ENCODE peak calls at places on chromosome 15, in ten cellular contexts. O is tibial artery; D is PC-3; K is heart right ventricle; V is cardiac muscle cell; P is left lung; Y is thyroid gland; U is neural progenitor cell; Q is kidney; B is CD8-positive, alpha-beta memory T cell. A is an unnamed sample.

GRCh38 chr15:33311312-33311971 is 675 bp downstream of the RYR3 start:
- DNase-seq in O (no peak), D (no peak), K (no peak), V (peak; percentile 11), P (no peak), Y (no peak), U (peak; percentile 67), Q (peak; percentile 73), B (no peak), A (peak; percentile 9)

GRCh38 chr15:66323312-66323928 is 30.1 kb downstream of the DIS3L start:
- DNase-seq in O (no peak), D (no peak), K (no peak), V (peak; percentile 31), P (no peak), Y (no peak), U (peak; percentile 21), Q (no peak), B (no peak), A (no peak)

GRCh38 chr15:59177445-59177728 is 29.3 kb upstream of the LDHAL6B start:
- DNase-seq in O (peak; percentile 26), D (no peak), K (no peak), V (no peak), P (no peak), Y (no peak), U (no peak), Q (no peak), B (no peak), A (no peak)

GRCh38 chr15:34799149-34799824 is 3.9 kb upstream of the ACTC1 start:
- DNase-seq in O (peak; percentile 54), D (no peak), K (peak; percentile 83), V (peak; percentile 68), P (no peak), Y (peak; percentile 79), U (peak; percentile 56), Q (peak; percentile 78), B (no peak), A (no peak)

GRCh38 chr15:72856549-72857040 is 73.0 kb upstream of the ADPGK start:
- DNase-seq in O (no peak), D (no peak), K (no peak), V (no peak), P (no peak), Y (no peak), U (no peak), Q (no peak), B (no peak), A (no peak)

GRCh38 chr15:99305761-99306505 is 54.7 kb downstream of the LRRC28 start:
- DNase-seq in O (peak; percentile 72), D (peak; percentile 65), K (peak; percentile 50), V (peak; percentile 73), P (no peak), Y (peak; percentile 98), U (peak; percentile 58), Q (peak; percentile 79), B (no peak), A (peak; percentile 87)

GRCh38 chr15:67241132-67241855 is 13.2 kb downstream of the AAGAB start:
- DNase-seq in O (no peak), D (no peak), K (no peak), V (no peak), P (no peak), Y (no peak), U (peak; percentile 13), Q (no peak), B (peak; percentile 6), A (no peak)

GRCh38 chr15:47027322-47027946 is 689.9 kb upstream of the SEMA6D start:
- DNase-seq in O (no peak), D (no peak), K (no peak), V (no peak), P (no peak), Y (no peak), U (peak; percentile 48), Q (no peak), B (no peak), A (no peak)

GRCh38 chr15:43912991-43913927 is 86.5 kb downstream of the WDR76 start:
- DNase-seq in O (peak; percentile 55), D (peak; percentile 96), K (no peak), V (no peak), P (no peak), Y (no peak), U (no peak), Q (no peak), B (no peak), A (peak; percentile 98)

GRCh38 chr15:50996641-50997040 is 88.2 kb downstream of the AP4E1 start:
- DNase-seq in O (no peak), D (peak; percentile 52), K (no peak), V (no peak), P (no peak), Y (no peak), U (no peak), Q (no peak), B (no peak), A (peak; percentile 72)

GRCh38 chr15:71221417-71221816 is 106.1 kb downstream of the THSD4 start:
- DNase-seq in O (no peak), D (no peak), K (no peak), V (no peak), P (no peak), Y (no peak), U (no peak), Q (no peak), B (no peak), A (no peak)

GRCh38 chr15:54808321-54808720 is 388.4 kb downstream of the RSL24D1 start:
- DNase-seq in O (no peak), D (no peak), K (no peak), V (no peak), P (no peak), Y (no peak), U (no peak), Q (no peak), B (no peak), A (no peak)
- H3K4me3 ChIP-seq in O (no peak overlapping the region), D (no peak overlapping the region), K (no peak overlapping the region), V (no peak overlapping the region), P (no peak overlapping the region), Y (no peak overlapping the region), U (no peak overlapping the region), Q (no peak overlapping the region), B (no peak overlapping the region), A (no peak overlapping the region)

GRCh38 chr15:85623648-85624047 is 171.1 kb downstream of the KLHL25 start:
- DNase-seq in O (no peak), D (peak; percentile 10), K (no peak), V (no peak), P (no peak), Y (no peak), U (no peak), Q (no peak), B (no peak), A (no peak)
- H3K4me3 ChIP-seq in O (peak overlapping the region; percentile 59), D (no peak overlapping the region), K (peak overlapping the region; percentile 63), V (no peak overlapping the region), P (no peak overlapping the region), Y (no peak overlapping the region), U (no peak overlapping the region), Q (no peak overlapping the region), B (no peak overlapping the region), A (no peak overlapping the region)

GRCh38 chr15:83980637-83981036 is 254.9 kb upstream of the GOLGA6L4 start:
- DNase-seq in O (no peak), D (no peak), K (no peak), V (no peak), P (no peak), Y (no peak), U (no peak), Q (no peak), B (no peak), A (no peak)
- H3K4me3 ChIP-seq in O (no peak overlapping the region), D (no peak overlapping the region), K (no peak overlapping the region), V (no peak overlapping the region), P (no peak overlapping the region), Y (no peak overlapping the region), U (no peak overlapping the region), Q (no peak overlapping the region), B (no peak overlapping the region), A (no peak overlapping the region)

DNA sequence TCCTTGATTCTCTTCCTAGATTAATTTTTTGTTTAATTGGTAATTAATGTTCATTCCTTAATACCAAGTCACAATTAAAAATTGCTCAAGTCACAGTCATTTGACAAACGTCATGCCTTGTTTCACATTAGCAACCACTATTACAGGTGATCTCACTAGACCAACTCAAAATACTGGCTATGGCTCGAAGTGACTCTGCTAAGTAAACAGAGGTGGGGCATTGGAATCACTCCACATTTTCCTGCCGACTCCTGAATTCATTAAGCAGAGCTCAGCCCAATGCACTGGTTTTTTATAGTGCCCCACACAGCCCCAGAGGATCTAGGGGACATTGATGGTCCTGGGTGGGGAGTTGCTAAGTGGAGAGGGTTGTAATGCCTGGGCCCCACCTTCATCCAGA is 201.2 kb upstream of the NSMCE3 start:
- DNase-seq in O (no peak), D (peak; percentile 91), K (no peak), V (no peak), P (no peak), Y (peak; percentile 72), U (no peak), Q (no peak), B (no peak), A (no peak)
- H3K4me3 ChIP-seq in O (no peak overlapping the region), D (peak overlapping the region; percentile 34), K (no peak overlapping the region), V (no peak overlapping the region), P (no peak overlapping the region), Y (no peak overlapping the region), U (no peak overlapping the region), Q (no peak overlapping the region), B (no peak overlapping the region), A (no peak overlapping the region)

DNA sequence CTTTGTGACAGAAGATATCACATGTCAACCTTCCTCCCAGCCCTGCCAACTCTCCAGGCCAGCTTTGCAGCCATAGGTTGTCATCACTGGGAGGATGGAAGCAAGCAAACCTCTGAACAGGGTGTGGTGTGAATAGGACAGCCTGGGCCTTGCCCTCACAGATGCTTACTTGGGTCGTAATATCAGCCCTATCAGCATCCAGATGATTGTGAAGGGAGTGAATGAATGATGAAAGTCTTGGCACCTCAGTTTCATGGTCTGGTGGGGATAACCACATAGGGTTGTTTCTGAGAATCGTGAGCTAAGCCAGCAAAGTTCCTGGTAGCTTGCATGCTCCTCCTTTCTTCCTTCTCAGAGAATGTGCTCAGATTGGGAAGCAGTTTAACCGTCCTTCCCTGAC is 55.1 kb upstream of the POLR2M start:
- DNase-seq in O (no peak), D (no peak), K (no peak), V (no peak), P (no peak), Y (no peak), U (no peak), Q (no peak), B (no peak), A (no peak)
- H3K4me3 ChIP-seq in O (no peak overlapping the region), D (no peak overlapping the region), K (no peak overlapping the region), V (no peak overlapping the region), P (no peak overlapping the region), Y (no peak overlapping the region), U (no peak overlapping the region), Q (no peak overlapping the region), B (no peak overlapping the region), A (no peak overlapping the region)